ENCODE peak calls at places on chromosomes 1 and 21, in eight cellular contexts. P, Q, I, V, C, B, Y and F are unnamed samples.
A peak's percentile ranks its signal among the peaks of the same experiment; 100 is the strongest.

GRCh38 chr21:44750675-44751025 is 39.3 kb upstream of the TSPEAR start:
- DNase-seq in P (no peak), Q (no peak), I (no peak), V (no peak), C (no peak), B (no peak), Y (no peak), F (no peak)

GRCh38 chr1:19432943-19433609 is 52.3 kb downstream of the CAPZB start:
- DNase-seq in P (no peak), Q (no peak), I (no peak), V (no peak), C (no peak), B (no peak), Y (no peak), F (no peak)

GRCh38 chr1:57824535-57824934 is 400.7 kb upstream of the DAB1 start:
- DNase-seq in P (no peak), Q (no peak), I (no peak), V (no peak), C (no peak), B (no peak), Y (no peak), F (no peak)

GRCh38 chr1:220843481-220844011 is 35.7 kb upstream of the HLX start:
- DNase-seq in P (no peak), Q (peak; percentile 36), I (peak; percentile 41), V (peak; percentile 17), C (no peak), B (peak; percentile 57), Y (peak; percentile 21), F (no peak)

GRCh38 chr21:41725421-41726021 is 41.3 kb downstream of the RIPK4 start:
- DNase-seq in P (no peak), Q (no peak), I (no peak), V (no peak), C (no peak), B (no peak), Y (no peak), F (no peak)

GRCh38 chr1:13828454-13829151 is 128.6 kb downstream of the PRDM2 start:
- DNase-seq in P (peak; percentile 77), Q (no peak), I (peak; percentile 21), V (no peak), C (peak; percentile 76), B (peak; percentile 14), Y (no peak), F (no peak)

GRCh38 chr1:213041443-213041842 is 9.6 kb upstream of the RPS6KC1 start:
- DNase-seq in P (no peak), Q (no peak), I (no peak), V (no peak), C (no peak), B (peak; percentile 62), Y (no peak), F (no peak)

GRCh38 chr1:10217748-10218441 is 7.5 kb downstream of the KIF1B start:
- DNase-seq in P (no peak), Q (no peak), I (peak; percentile 42), V (no peak), C (peak; percentile 27), B (peak; percentile 21), Y (no peak), F (no peak)

GRCh38 chr1:230916607-230917283 is 48.4 kb upstream of the C1orf198 start:
- DNase-seq in P (no peak), Q (no peak), I (no peak), V (no peak), C (no peak), B (no peak), Y (no peak), F (no peak)

GRCh38 chr21:38460171-38460742 is 38.0 kb downstream of the ERG start:
- DNase-seq in P (no peak), Q (no peak), I (no peak), V (no peak), C (no peak), B (peak; percentile 87), Y (no peak), F (no peak)

DNA sequence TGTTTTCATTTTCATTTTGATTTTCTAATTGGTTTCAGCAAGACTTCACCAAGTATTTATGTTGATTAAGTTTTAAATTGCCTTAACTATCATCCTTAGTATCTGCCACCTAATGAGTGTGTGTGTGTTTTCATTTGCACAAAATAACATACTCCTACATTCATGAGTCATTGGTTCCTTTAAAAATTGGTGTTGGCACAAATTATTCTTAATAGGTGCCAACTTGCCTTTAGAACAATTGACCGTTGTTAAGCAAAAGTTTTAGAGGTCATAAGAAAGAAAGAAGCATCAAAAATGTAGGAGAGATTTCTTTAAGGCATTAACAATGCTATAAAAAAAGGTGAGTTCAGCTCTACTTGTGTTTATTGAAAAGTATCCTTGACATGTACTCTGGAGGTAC is 77.5 kb downstream of the FNBP1L start:
- DNase-seq in P (no peak), Q (no peak), I (no peak), V (no peak), C (no peak), B (peak; percentile 21), Y (no peak), F (no peak)
- H3K9me3 ChIP-seq in P (no peaks in the 10 kb centered on the region), Q (no peaks in the 10 kb centered on the region), I (no peaks in the 10 kb centered on the region), V (no peaks in the 10 kb centered on the region), C (no peaks in the 10 kb centered on the region), B (no peaks in the 10 kb centered on the region), Y (no peaks in the 10 kb centered on the region), F (no peaks in the 10 kb centered on the region)

GRCh38 chr1:2795926-2796325 is 5.6 kb downstream of the TTC34 start:
- DNase-seq in P (no peak), Q (no peak), I (no peak), V (no peak), C (no peak), B (no peak), Y (no peak), F (no peak)
- H3K9me3 ChIP-seq in P (no peaks in the 10 kb centered on the region), Q (peaks cover 5% of the 10 kb centered on the region), I (no peaks in the 10 kb centered on the region), V (no peaks in the 10 kb centered on the region), C (peaks cover 53% of the 10 kb centered on the region), B (no peaks in the 10 kb centered on the region), Y (no peaks in the 10 kb centered on the region), F (peaks cover 13% of the 10 kb centered on the region)

GRCh38 chr1:2983319-2983705 is 38.0 kb upstream of the ACTRT2 start:
- DNase-seq in P (peak; percentile 47), Q (no peak), I (no peak), V (no peak), C (peak; percentile 55), B (no peak), Y (no peak), F (no peak)

GRCh38 chr1:2981388-2981787 is 39.9 kb upstream of the ACTRT2 start:
- DNase-seq in P (peak; percentile 11), Q (no peak), I (no peak), V (no peak), C (peak; percentile 44), B (no peak), Y (no peak), F (no peak)

GRCh38 chr1:2983706-2984398 is 37.4 kb upstream of the ACTRT2 start:
- DNase-seq in P (peak; percentile 45), Q (no peak), I (no peak), V (no peak), C (peak; percentile 56), B (no peak), Y (no peak), F (no peak)

GRCh38 chr1:2981981-2982614 is 39.2 kb upstream of the ACTRT2 start:
- DNase-seq in P (peak; percentile 45), Q (no peak), I (no peak), V (no peak), C (peak; percentile 58), B (no peak), Y (no peak), F (no peak)

DNA sequence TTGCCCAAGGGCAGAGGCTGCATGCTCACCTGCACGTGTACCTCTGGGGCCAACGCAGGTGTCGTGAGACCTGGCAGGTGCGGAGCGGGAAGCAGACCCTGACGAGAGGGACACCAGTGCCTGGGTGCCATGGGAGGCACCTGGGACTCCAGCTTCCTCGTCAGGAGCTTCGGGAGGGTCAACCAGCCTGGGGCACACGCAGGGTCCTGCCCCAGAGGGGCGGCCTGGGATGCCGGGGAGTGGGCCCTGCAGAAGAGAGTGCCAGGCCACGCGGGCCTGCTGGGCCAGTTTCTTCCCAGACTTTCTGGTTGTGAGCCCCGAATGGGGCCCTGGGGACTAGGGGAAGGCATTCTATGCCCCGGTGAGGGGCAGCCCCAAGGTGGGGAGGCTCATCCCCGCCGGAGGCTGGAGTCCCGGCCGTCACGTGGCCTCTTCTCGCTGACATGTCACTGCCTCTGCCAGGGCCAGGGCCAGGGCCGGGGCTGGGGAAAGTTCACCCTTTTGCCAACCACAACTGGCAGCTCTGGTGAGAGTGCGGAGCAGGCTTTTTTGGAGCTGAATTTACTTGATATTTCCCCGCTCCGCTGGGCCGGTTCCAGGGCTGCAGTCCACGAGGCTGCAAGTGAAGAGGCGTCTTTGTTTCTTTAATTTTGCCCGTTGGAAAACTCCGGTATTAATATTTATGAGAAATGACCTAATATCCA is 38.5 kb upstream of the ACTRT2 start:
- DNase-seq in P (peak; percentile 47), Q (no peak), I (no peak), V (no peak), C (peak; percentile 59), B (no peak), Y (no peak), F (no peak)
- H3K9me3 ChIP-seq in P (no peaks in the 10 kb centered on the region), Q (no peaks in the 10 kb centered on the region), I (no peaks in the 10 kb centered on the region), V (no peaks in the 10 kb centered on the region), C (no peaks in the 10 kb centered on the region), B (no peaks in the 10 kb centered on the region), Y (no peaks in the 10 kb centered on the region), F (no peaks in the 10 kb centered on the region)

DNA sequence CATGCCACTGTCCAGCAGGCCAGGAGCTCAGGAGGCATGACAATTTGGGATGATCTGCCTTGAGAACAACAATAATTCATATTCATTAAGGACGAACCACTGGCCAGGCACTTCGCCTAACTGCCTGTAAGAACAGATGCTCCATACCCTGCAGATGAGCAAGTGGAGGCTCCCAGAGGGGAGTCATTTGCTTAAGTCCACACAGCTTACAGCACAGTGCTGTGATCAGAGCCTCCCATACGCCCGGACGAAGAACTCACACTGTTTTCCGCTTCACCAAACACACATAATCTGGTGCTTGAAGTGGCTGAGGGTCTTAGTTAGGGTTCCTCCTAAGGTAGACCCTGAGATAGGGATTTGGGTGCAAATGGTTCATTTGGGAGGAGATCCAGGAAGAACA is 93.4 kb upstream of the KLHDC7A start:
- DNase-seq in P (no peak), Q (no peak), I (no peak), V (no peak), C (no peak), B (no peak), Y (no peak), F (no peak)
- H3K9me3 ChIP-seq in P (no peaks in the 10 kb centered on the region), Q (peaks cover 2% of the 10 kb centered on the region), I (no peaks in the 10 kb centered on the region), V (no peaks in the 10 kb centered on the region), C (no peaks in the 10 kb centered on the region), B (no peaks in the 10 kb centered on the region), Y (no peaks in the 10 kb centered on the region), F (no peaks in the 10 kb centered on the region)

DNA sequence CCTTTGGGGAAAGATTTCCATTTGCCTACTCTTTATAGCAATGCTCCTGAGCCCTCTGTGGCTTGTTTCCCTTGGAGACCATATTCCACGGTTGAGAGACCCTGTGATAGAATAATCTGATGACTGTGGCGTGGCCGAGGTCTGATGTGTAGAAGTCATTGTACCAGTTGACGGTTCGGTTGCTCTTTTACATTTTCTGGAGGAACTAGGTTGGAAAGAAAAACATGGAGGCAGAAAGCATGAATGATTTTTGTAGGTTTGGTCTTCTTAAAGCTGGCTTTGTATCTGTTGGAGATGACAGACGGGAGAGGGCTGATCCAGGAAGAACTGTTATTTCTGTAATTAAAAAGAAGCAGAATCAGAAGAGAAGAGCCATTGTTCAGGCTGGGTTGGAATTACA is 305.8 kb upstream of the NRIP1 start:
- DNase-seq in P (no peak), Q (no peak), I (no peak), V (no peak), C (no peak), B (no peak), Y (no peak), F (no peak)
- H3K9me3 ChIP-seq in P (no peaks in the 10 kb centered on the region), Q (peaks cover 3% of the 10 kb centered on the region), I (no peaks in the 10 kb centered on the region), V (no peaks in the 10 kb centered on the region), C (peaks cover 19% of the 10 kb centered on the region), B (no peaks in the 10 kb centered on the region), Y (no peaks in the 10 kb centered on the region), F (no peaks in the 10 kb centered on the region)